ENCODE peak calls at places on chromosome 21, in eight cellular contexts. One of them, this sample, is unnamed.

GRCh38 chr21:37542512-37542911 is 175.9 kb downstream of the DYRK1A start:
- DNase-seq in NCI-H774: no peak
- DNase-seq in activated naive CD4-positive, alpha-beta T cell treated with Interleukin-2 at 50 U/mL for 16 hours: no peak
- DNase-seq in small intestine: no peak
- DNase-seq in epithelial cell of proximal tubule: no peak
- DNase-seq in lower leg skin: no peak
- DNase-seq in Right ventricle myocardium superior: no peak
- DNase-seq in tibial artery: no peak
- DNase-seq in this sample: no peak

GRCh38 chr21:38804617-38805281 is 980 bp upstream of the ETS2 start:
- DNase-seq in small intestine: peak
- DNase-seq in Right ventricle myocardium superior: peak
- DNase-seq in lower leg skin: no peak
- DNase-seq in tibial artery: peak
- DNase-seq in NCI-H774: peak
- DNase-seq in activated naive CD4-positive, alpha-beta T cell treated with Interleukin-2 at 50 U/mL for 16 hours: peak
- DNase-seq in epithelial cell of proximal tubule: no peak
- DNase-seq in this sample: peak

GRCh38 chr21:41425954-41426655 is at the start of gene MX1:
- DNase-seq in activated naive CD4-positive, alpha-beta T cell treated with Interleukin-2 at 50 U/mL for 16 hours: peak
- DNase-seq in NCI-H774: peak
- DNase-seq in Right ventricle myocardium superior: peak
- DNase-seq in epithelial cell of proximal tubule: no peak
- DNase-seq in lower leg skin: no peak
- DNase-seq in tibial artery: peak
- DNase-seq in small intestine: peak
- DNase-seq in this sample: peak

GRCh38 chr21:27534211-27534610 is 567.3 kb upstream of the ADAMTS5 start:
- DNase-seq in small intestine: no peak
- DNase-seq in tibial artery: no peak
- DNase-seq in epithelial cell of proximal tubule: no peak
- DNase-seq in activated naive CD4-positive, alpha-beta T cell treated with Interleukin-2 at 50 U/mL for 16 hours: no peak
- DNase-seq in lower leg skin: no peak
- DNase-seq in NCI-H774: no peak
- DNase-seq in Right ventricle myocardium superior: no peak
- DNase-seq in this sample: peak

GRCh38 chr21:42581676-42582371 is 68.2 kb downstream of the SLC37A1 start:
- DNase-seq in NCI-H774: no peak
- DNase-seq in epithelial cell of proximal tubule: no peak
- DNase-seq in lower leg skin: no peak
- DNase-seq in activated naive CD4-positive, alpha-beta T cell treated with Interleukin-2 at 50 U/mL for 16 hours: no peak
- DNase-seq in tibial artery: no peak
- DNase-seq in Right ventricle myocardium superior: peak
- DNase-seq in small intestine: no peak
- DNase-seq in this sample: no peak

GRCh38 chr21:29656504-29657227 is 283.1 kb downstream of the GRIK1 start:
- DNase-seq in Right ventricle myocardium superior: no peak
- DNase-seq in activated naive CD4-positive, alpha-beta T cell treated with Interleukin-2 at 50 U/mL for 16 hours: no peak
- DNase-seq in small intestine: no peak
- DNase-seq in NCI-H774: no peak
- DNase-seq in tibial artery: no peak
- DNase-seq in lower leg skin: no peak
- DNase-seq in epithelial cell of proximal tubule: peak
- DNase-seq in this sample: peak

GRCh38 chr21:29938968-29939858 is 583 bp downstream of the GRIK1 start:
- DNase-seq in tibial artery: no peak
- DNase-seq in NCI-H774: no peak
- DNase-seq in Right ventricle myocardium superior: peak
- DNase-seq in epithelial cell of proximal tubule: no peak
- DNase-seq in activated naive CD4-positive, alpha-beta T cell treated with Interleukin-2 at 50 U/mL for 16 hours: no peak
- DNase-seq in lower leg skin: no peak
- DNase-seq in small intestine: no peak
- DNase-seq in this sample: no peak

GRCh38 chr21:28804089-28804670 is 188.5 kb downstream of the LTN1 start:
- DNase-seq in tibial artery: peak
- DNase-seq in lower leg skin: no peak
- DNase-seq in activated naive CD4-positive, alpha-beta T cell treated with Interleukin-2 at 50 U/mL for 16 hours: no peak
- DNase-seq in NCI-H774: no peak
- DNase-seq in Right ventricle myocardium superior: peak
- DNase-seq in small intestine: no peak
- DNase-seq in epithelial cell of proximal tubule: no peak
- DNase-seq in this sample: no peak

GRCh38 chr21:41762753-41763152 is 4.1 kb downstream of the RIPK4 start:
- DNase-seq in tibial artery: no peak
- DNase-seq in epithelial cell of proximal tubule: no peak
- DNase-seq in NCI-H774: no peak
- DNase-seq in Right ventricle myocardium superior: no peak
- DNase-seq in activated naive CD4-positive, alpha-beta T cell treated with Interleukin-2 at 50 U/mL for 16 hours: no peak
- DNase-seq in small intestine: no peak
- DNase-seq in lower leg skin: no peak
- DNase-seq in this sample: no peak

GRCh38 chr21:41167348-41168342 is at the start of gene BACE2:
- DNase-seq in epithelial cell of proximal tubule: no peak
- DNase-seq in lower leg skin: peak
- DNase-seq in tibial artery: peak
- DNase-seq in Right ventricle myocardium superior: peak
- DNase-seq in activated naive CD4-positive, alpha-beta T cell treated with Interleukin-2 at 50 U/mL for 16 hours: peak
- DNase-seq in small intestine: peak
- DNase-seq in NCI-H774: peak
- DNase-seq in this sample: peak

GRCh38 chr21:32770514-32771133 is 931 bp downstream of the PAXBP1 start:
- DNase-seq in NCI-H774: no peak
- DNase-seq in lower leg skin: no peak
- DNase-seq in tibial artery: peak
- DNase-seq in small intestine: peak
- DNase-seq in epithelial cell of proximal tubule: no peak
- DNase-seq in Right ventricle myocardium superior: peak
- DNase-seq in activated naive CD4-positive, alpha-beta T cell treated with Interleukin-2 at 50 U/mL for 16 hours: no peak
- DNase-seq in this sample: peak